ENCODE peak calls at places on chromosomes 2 and 18, in four cellular contexts. One of them, this sample, is unnamed.

GRCh38 chr18:59383831-59384230 is 24.8 kb upstream of the LMAN1 start:
- DNase-seq in coronary artery: no peak
- DNase-seq in astrocyte of the spinal cord: no peak
- DNase-seq in body of pancreas: no peak
- DNase-seq in this sample: no peak

GRCh38 chr18:1659190-1659589 is 754.5 kb downstream of the ADCYAP1 start:
- DNase-seq in body of pancreas: no peak
- DNase-seq in astrocyte of the spinal cord: no peak
- DNase-seq in coronary artery: no peak
- DNase-seq in this sample: no peak

GRCh38 chr2:186456941-186457340 is 29.1 kb upstream of the ZC3H15 start:
- DNase-seq in coronary artery: no peak
- DNase-seq in body of pancreas: no peak
- DNase-seq in astrocyte of the spinal cord: peak; percentile 85
- DNase-seq in this sample: peak; percentile 82

GRCh38 chr2:113876503-113877387 is 13.1 kb upstream of the ACTR3 start:
- DNase-seq in coronary artery: no peak
- DNase-seq in astrocyte of the spinal cord: peak; percentile 39
- DNase-seq in body of pancreas: peak; percentile 59
- DNase-seq in this sample: peak; percentile 53

GRCh38 chr2:10326707-10327594 is 24.2 kb downstream of the HPCAL1 start:
- DNase-seq in coronary artery: no peak
- DNase-seq in astrocyte of the spinal cord: no peak
- DNase-seq in body of pancreas: peak; percentile 29
- DNase-seq in this sample: no peak

GRCh38 chr2:225600865-225601264 is 201.4 kb downstream of the NYAP2 start:
- DNase-seq in coronary artery: no peak
- DNase-seq in astrocyte of the spinal cord: no peak
- DNase-seq in body of pancreas: no peak
- DNase-seq in this sample: no peak

GRCh38 chr2:101330253-101330921 is 21.9 kb upstream of the RNF149 start:
- DNase-seq in coronary artery: no peak
- DNase-seq in body of pancreas: peak; percentile 26
- DNase-seq in astrocyte of the spinal cord: peak; percentile 49
- DNase-seq in this sample: no peak

GRCh38 chr2:215633360-215633759 is 197.5 kb upstream of the FN1 start:
- DNase-seq in body of pancreas: no peak
- DNase-seq in astrocyte of the spinal cord: no peak
- DNase-seq in coronary artery: no peak
- DNase-seq in this sample: no peak

GRCh38 chr18:35770360-35770759 is 188.8 kb downstream of the GALNT1 start:
- DNase-seq in coronary artery: no peak
- DNase-seq in astrocyte of the spinal cord: no peak
- DNase-seq in body of pancreas: no peak
- DNase-seq in this sample: no peak

GRCh38 chr2:172488556-172488955 is 61.2 kb downstream of the ITGA6 start:
- DNase-seq in coronary artery: no peak
- DNase-seq in body of pancreas: no peak
- DNase-seq in astrocyte of the spinal cord: no peak
- DNase-seq in this sample: no peak

GRCh38 chr2:233979748-233980147 is 62.6 kb downstream of the TRPM8 start:
- DNase-seq in body of pancreas: no peak
- DNase-seq in coronary artery: no peak
- DNase-seq in astrocyte of the spinal cord: no peak
- DNase-seq in this sample: no peak

GRCh38 chr18:13137939-13138821 is 80.4 kb upstream of the LDLRAD4 start:
- DNase-seq in astrocyte of the spinal cord: no peak
- DNase-seq in coronary artery: no peak
- DNase-seq in body of pancreas: peak; percentile 41
- DNase-seq in this sample: no peak

GRCh38 chr2:161134547-161135518 is 25.4 kb upstream of the TANK start:
- DNase-seq in astrocyte of the spinal cord: peak; percentile 44
- DNase-seq in body of pancreas: peak; percentile 25
- DNase-seq in coronary artery: no peak
- DNase-seq in this sample: no peak

GRCh38 chr2:239666855-239667376 is 266.1 kb upstream of the HDAC4 start:
- DNase-seq in body of pancreas: no peak
- DNase-seq in astrocyte of the spinal cord: no peak
- DNase-seq in coronary artery: peak; percentile 47
- DNase-seq in this sample: no peak

GRCh38 chr2:239457586-239458445 is 57.0 kb upstream of the HDAC4 start:
- DNase-seq in coronary artery: peak; percentile 35
- DNase-seq in astrocyte of the spinal cord: no peak
- DNase-seq in body of pancreas: no peak
- DNase-seq in this sample: no peak

GRCh38 chr2:106296182-106296815 is 102.2 kb upstream of the UXS1 start:
- DNase-seq in coronary artery: no peak
- DNase-seq in body of pancreas: no peak
- DNase-seq in astrocyte of the spinal cord: no peak
- DNase-seq in this sample: no peak

GRCh38 chr2:23988371-23988770 is 21.5 kb upstream of the MFSD2B start:
- DNase-seq in body of pancreas: no peak
- DNase-seq in coronary artery: no peak
- DNase-seq in astrocyte of the spinal cord: no peak
- DNase-seq in this sample: no peak

GRCh38 chr2:66390152-66390551 is 44.8 kb upstream of the MEIS1 start:
- DNase-seq in coronary artery: no peak
- DNase-seq in astrocyte of the spinal cord: no peak
- DNase-seq in body of pancreas: no peak
- DNase-seq in this sample: no peak

GRCh38 chr2:99656938-99657337 is 167.1 kb upstream of the REV1 start:
- DNase-seq in astrocyte of the spinal cord: peak; percentile 25
- DNase-seq in body of pancreas: no peak
- DNase-seq in coronary artery: no peak
- DNase-seq in this sample: no peak

GRCh38 chr2:159942149-159942548 is 120.3 kb downstream of the PLA2R1 start:
- DNase-seq in astrocyte of the spinal cord: no peak
- DNase-seq in body of pancreas: no peak
- DNase-seq in coronary artery: no peak
- DNase-seq in this sample: no peak

GRCh38 chr2:171943869-171944268 is 21.6 kb downstream of the HAT1 start:
- DNase-seq in coronary artery: no peak
- DNase-seq in body of pancreas: no peak
- DNase-seq in astrocyte of the spinal cord: no peak
- DNase-seq in this sample: no peak

GRCh38 chr18:14945984-14946383 is 198.0 kb downstream of the ANKRD30B start:
- DNase-seq in coronary artery: peak; percentile 33
- DNase-seq in astrocyte of the spinal cord: no peak
- DNase-seq in body of pancreas: no peak
- DNase-seq in this sample: no peak

GRCh38 chr2:10688921-10689807 is 611 bp downstream of the NOL10 start:
- DNase-seq in body of pancreas: peak; percentile 48
- DNase-seq in astrocyte of the spinal cord: peak; percentile 4
- DNase-seq in coronary artery: no peak
- DNase-seq in this sample: no peak

GRCh38 chr18:75130591-75131274 is 78.2 kb downstream of the PTGR3 start:
- DNase-seq in body of pancreas: no peak
- DNase-seq in astrocyte of the spinal cord: peak; percentile 23
- DNase-seq in coronary artery: peak; percentile 35
- DNase-seq in this sample: peak; percentile 8

GRCh38 chr18:48949606-48950535 is 894 bp downstream of the SMAD7 start:
- DNase-seq in coronary artery: peak; percentile 74
- DNase-seq in body of pancreas: peak; percentile 47
- DNase-seq in astrocyte of the spinal cord: peak; percentile 53
- DNase-seq in this sample: no peak

GRCh38 chr2:70560040-70560439 is 6.4 kb upstream of the TGFA start:
- DNase-seq in astrocyte of the spinal cord: no peak
- DNase-seq in body of pancreas: no peak
- DNase-seq in coronary artery: no peak
- DNase-seq in this sample: no peak

GRCh38 chr2:1866402-1867091 is 122.2 kb upstream of the PXDN start:
- DNase-seq in coronary artery: peak; percentile 9
- DNase-seq in body of pancreas: no peak
- DNase-seq in astrocyte of the spinal cord: no peak
- DNase-seq in this sample: no peak

GRCh38 chr2:46731280-46731679 is 184.3 kb downstream of the MCFD2 start:
- DNase-seq in astrocyte of the spinal cord: no peak
- DNase-seq in coronary artery: no peak
- DNase-seq in body of pancreas: no peak
- DNase-seq in this sample: no peak

GRCh38 chr2:163601377-163601776 is 134.4 kb downstream of the FIGN start:
- DNase-seq in body of pancreas: no peak
- DNase-seq in coronary artery: no peak
- DNase-seq in astrocyte of the spinal cord: peak; percentile 72
- DNase-seq in this sample: peak; percentile 68

GRCh38 chr2:71348302-71348701 is 16.7 kb downstream of the ZNF638 start:
- DNase-seq in astrocyte of the spinal cord: peak; percentile 59
- DNase-seq in coronary artery: no peak
- DNase-seq in body of pancreas: no peak
- DNase-seq in this sample: peak; percentile 53

GRCh38 chr2:113203217-113203530 is 29.4 kb downstream of the PSD4 start:
- DNase-seq in astrocyte of the spinal cord: no peak
- DNase-seq in coronary artery: no peak
- DNase-seq in body of pancreas: no peak
- DNase-seq in this sample: no peak

GRCh38 chr2:7289697-7290096 is 372.5 kb downstream of the RNF144A start:
- DNase-seq in body of pancreas: no peak
- DNase-seq in astrocyte of the spinal cord: no peak
- DNase-seq in coronary artery: no peak
- DNase-seq in this sample: no peak

GRCh38 chr2:169478339-169478738 is 955 bp upstream of the BBS5 start:
- DNase-seq in astrocyte of the spinal cord: no peak
- DNase-seq in body of pancreas: no peak
- DNase-seq in coronary artery: no peak
- DNase-seq in this sample: no peak

GRCh38 chr2:1730047-1730937 is 14.0 kb downstream of the PXDN start:
- DNase-seq in body of pancreas: no peak
- DNase-seq in coronary artery: peak; percentile 77
- DNase-seq in astrocyte of the spinal cord: peak; percentile 92
- DNase-seq in this sample: no peak

GRCh38 chr2:231152800-231153557 is 28.1 kb upstream of the HTR2B start:
- DNase-seq in coronary artery: no peak
- DNase-seq in astrocyte of the spinal cord: peak; percentile 52
- DNase-seq in body of pancreas: no peak
- DNase-seq in this sample: no peak

GRCh38 chr2:240893363-240893828 is 2.6 kb downstream of the MAB21L4 start:
- DNase-seq in coronary artery: no peak
- DNase-seq in astrocyte of the spinal cord: no peak
- DNase-seq in body of pancreas: no peak
- DNase-seq in this sample: no peak

GRCh38 chr2:240892361-240892760 is 3.6 kb downstream of the MAB21L4 start:
- DNase-seq in body of pancreas: no peak
- DNase-seq in coronary artery: no peak
- DNase-seq in astrocyte of the spinal cord: no peak
- DNase-seq in this sample: no peak

GRCh38 chr2:240891492-240892340 is 4.2 kb downstream of the MAB21L4 start:
- DNase-seq in coronary artery: no peak
- DNase-seq in body of pancreas: no peak
- DNase-seq in astrocyte of the spinal cord: no peak
- DNase-seq in this sample: no peak

GRCh38 chr2:240894006-240894405 is 1.9 kb downstream of the MAB21L4 start:
- DNase-seq in astrocyte of the spinal cord: no peak
- DNase-seq in body of pancreas: no peak
- DNase-seq in coronary artery: no peak
- DNase-seq in this sample: no peak

GRCh38 chr2:240892925-240893324 is 3.0 kb downstream of the MAB21L4 start:
- DNase-seq in astrocyte of the spinal cord: no peak
- DNase-seq in coronary artery: no peak
- DNase-seq in body of pancreas: no peak
- DNase-seq in this sample: no peak
- H3K4me3 ChIP-seq in astrocyte of the spinal cord: no peak overlapping the region
- H3K4me3 ChIP-seq in coronary artery: no peak overlapping the region
- H3K4me3 ChIP-seq in body of pancreas: no peak overlapping the region
- H3K4me3 ChIP-seq in this sample: no peak overlapping the region

GRCh38 chr18:54357660-54358494 is at the start of the genes C18orf54 and STARD6:
- DNase-seq in astrocyte of the spinal cord: peak; percentile 91
- DNase-seq in body of pancreas: peak; percentile 81
- DNase-seq in coronary artery: peak; percentile 87
- DNase-seq in this sample: peak; percentile 71
- TF ChIP-seq CTCF in astrocyte of the spinal cord: peak; percentile 27
- TF ChIP-seq CTCF in body of pancreas: peak; percentile 37
- TF ChIP-seq CTCF in coronary artery: no peak
- TF ChIP-seq CTCF in this sample: peak; percentile 33

GRCh38 chr2:48755473-48755872 is at the start of gene LHCGR:
- DNase-seq in astrocyte of the spinal cord: no peak
- DNase-seq in coronary artery: no peak
- DNase-seq in body of pancreas: no peak
- DNase-seq in this sample: no peak
- H3K4me3 ChIP-seq in astrocyte of the spinal cord: no peak within 1 kb of the TSS
- H3K4me3 ChIP-seq in coronary artery: peak within 1 kb of the TSS; percentile 55
- H3K4me3 ChIP-seq in body of pancreas: no peak within 1 kb of the TSS
- H3K4me3 ChIP-seq in this sample: peak within 1 kb of the TSS; percentile 24

DNA sequence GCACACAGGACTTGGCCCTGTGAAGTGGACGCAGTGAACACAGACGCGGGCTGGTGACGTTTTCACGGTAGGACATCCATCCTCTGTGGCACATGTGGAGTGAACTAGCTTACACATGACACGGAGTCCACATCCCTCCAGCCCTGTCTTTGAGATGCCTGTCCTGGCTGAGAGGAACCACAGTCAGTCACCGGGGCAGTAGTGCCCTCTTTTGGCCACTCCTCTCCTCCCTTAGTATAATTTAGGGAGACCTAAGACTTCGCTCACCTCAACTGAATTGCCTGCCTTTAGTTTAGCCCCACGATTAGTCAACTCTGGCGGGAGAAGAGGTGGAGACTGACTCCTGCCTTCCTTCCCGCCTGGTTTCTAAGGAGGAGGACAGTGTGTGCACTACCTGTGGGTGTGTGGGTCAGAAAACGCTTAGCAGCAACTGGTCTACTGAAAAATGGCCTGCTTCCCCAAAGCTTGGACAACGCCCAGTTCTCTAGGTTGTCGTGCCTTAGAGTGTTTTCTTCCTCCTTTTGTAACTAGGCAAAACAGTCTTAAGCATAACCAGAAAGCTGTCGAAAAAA is 70.6 kb downstream of the MBP start:
- DNase-seq in body of pancreas: no peak
- DNase-seq in astrocyte of the spinal cord: peak; percentile 88
- DNase-seq in coronary artery: no peak
- DNase-seq in this sample: no peak
- TF ChIP-seq CTCF in body of pancreas: no peak
- TF ChIP-seq CTCF in astrocyte of the spinal cord: peak; percentile 26
- TF ChIP-seq CTCF in coronary artery: no peak
- TF ChIP-seq CTCF in this sample: no peak

DNA sequence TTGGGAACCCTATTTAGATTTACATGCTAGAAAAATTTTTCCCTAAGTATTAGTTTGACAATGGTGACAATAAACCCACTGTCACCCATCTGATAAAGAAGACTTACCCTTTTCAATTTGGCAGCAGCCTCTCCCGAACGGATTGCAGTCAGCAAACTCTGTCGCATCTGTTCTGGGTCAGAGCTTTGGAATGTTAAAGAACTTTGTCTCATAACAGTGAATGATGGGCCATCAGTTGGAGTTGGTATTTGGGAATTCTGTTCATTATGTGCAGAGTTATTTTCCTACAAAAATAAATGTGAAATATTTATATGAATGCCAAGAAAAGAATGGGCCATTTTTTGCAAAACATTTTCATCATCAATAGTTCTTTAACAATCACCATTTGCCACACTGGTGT is 70.8 kb upstream of the GRB14 start:
- DNase-seq in coronary artery: no peak
- DNase-seq in body of pancreas: no peak
- DNase-seq in astrocyte of the spinal cord: no peak
- DNase-seq in this sample: no peak
- H3K4me3 ChIP-seq in coronary artery: no peak overlapping the region
- H3K4me3 ChIP-seq in body of pancreas: no peak overlapping the region
- H3K4me3 ChIP-seq in astrocyte of the spinal cord: no peak overlapping the region
- H3K4me3 ChIP-seq in this sample: no peak overlapping the region

This sample was measured in astrocyte of the cerebellum.